ENCODE peak calls at places on chromosomes 1 and 21, in six cellular contexts. One of them, this sample, is unnamed.

GRCh38 chr1:96080925-96081324 is 640.7 kb upstream of the PTBP2 start:
- DNase-seq in activated CD4-positive, alpha-beta T cell treated with anti-CD3 and anti-CD28 coated beads, Interleukin-2, amount 50 U/mL, for 4 hours: no peak
- DNase-seq in GM18507: no peak
- DNase-seq in NCI-H345: no peak
- DNase-seq in stimulated activated CD8-positive, alpha-beta memory T cell treated with anti-CD3 and anti-CD28 coated beads, Interleukin-7, amount 100 ng/mL, for 24 hours: no peak
- DNase-seq in tibial nerve: no peak
- DNase-seq in this sample: no peak

GRCh38 chr1:8567146-8567545 is 249.2 kb downstream of the SLC45A1 start:
- DNase-seq in activated CD4-positive, alpha-beta T cell treated with anti-CD3 and anti-CD28 coated beads, Interleukin-2, amount 50 U/mL, for 4 hours: no peak
- DNase-seq in GM18507: no peak
- DNase-seq in NCI-H345: no peak
- DNase-seq in stimulated activated CD8-positive, alpha-beta memory T cell treated with anti-CD3 and anti-CD28 coated beads, Interleukin-7, amount 100 ng/mL, for 24 hours: no peak
- DNase-seq in tibial nerve: no peak
- DNase-seq in this sample: no peak

GRCh38 chr1:1006305-1007159 is 6.6 kb upstream of the HES4 start:
- DNase-seq in activated CD4-positive, alpha-beta T cell treated with anti-CD3 and anti-CD28 coated beads, Interleukin-2, amount 50 U/mL, for 4 hours: no peak
- DNase-seq in GM18507: no peak
- DNase-seq in NCI-H345: no peak
- DNase-seq in stimulated activated CD8-positive, alpha-beta memory T cell treated with anti-CD3 and anti-CD28 coated beads, Interleukin-7, amount 100 ng/mL, for 24 hours: no peak
- DNase-seq in tibial nerve: no peak
- DNase-seq in this sample: no peak

GRCh38 chr1:81733465-81733864 is 67.3 kb upstream of the ADGRL2 start:
- DNase-seq in activated CD4-positive, alpha-beta T cell treated with anti-CD3 and anti-CD28 coated beads, Interleukin-2, amount 50 U/mL, for 4 hours: no peak
- DNase-seq in GM18507: no peak
- DNase-seq in NCI-H345: no peak
- DNase-seq in stimulated activated CD8-positive, alpha-beta memory T cell treated with anti-CD3 and anti-CD28 coated beads, Interleukin-7, amount 100 ng/mL, for 24 hours: no peak
- DNase-seq in tibial nerve: no peak
- DNase-seq in this sample: no peak

GRCh38 chr1:151831605-151832004 is at the start of gene RORC:
- DNase-seq in activated CD4-positive, alpha-beta T cell treated with anti-CD3 and anti-CD28 coated beads, Interleukin-2, amount 50 U/mL, for 4 hours: no peak
- DNase-seq in GM18507: no peak
- DNase-seq in NCI-H345: no peak
- DNase-seq in stimulated activated CD8-positive, alpha-beta memory T cell treated with anti-CD3 and anti-CD28 coated beads, Interleukin-7, amount 100 ng/mL, for 24 hours: no peak
- DNase-seq in tibial nerve: no peak
- DNase-seq in this sample: no peak

GRCh38 chr1:19651141-19651737 is 7.1 kb downstream of the NBL1 start:
- DNase-seq in activated CD4-positive, alpha-beta T cell treated with anti-CD3 and anti-CD28 coated beads, Interleukin-2, amount 50 U/mL, for 4 hours: peak; percentile 42
- DNase-seq in GM18507: no peak
- DNase-seq in NCI-H345: peak; percentile 47
- DNase-seq in stimulated activated CD8-positive, alpha-beta memory T cell treated with anti-CD3 and anti-CD28 coated beads, Interleukin-7, amount 100 ng/mL, for 24 hours: no peak
- DNase-seq in tibial nerve: peak; percentile 55
- DNase-seq in this sample: peak; percentile 59

GRCh38 chr21:41136286-41136685 is 31.7 kb upstream of the BACE2 start:
- DNase-seq in activated CD4-positive, alpha-beta T cell treated with anti-CD3 and anti-CD28 coated beads, Interleukin-2, amount 50 U/mL, for 4 hours: no peak
- DNase-seq in GM18507: no peak
- DNase-seq in NCI-H345: no peak
- DNase-seq in stimulated activated CD8-positive, alpha-beta memory T cell treated with anti-CD3 and anti-CD28 coated beads, Interleukin-7, amount 100 ng/mL, for 24 hours: no peak
- DNase-seq in tibial nerve: no peak
- DNase-seq in this sample: no peak

GRCh38 chr1:158112994-158113758 is 67.5 kb upstream of the CD1D start:
- DNase-seq in activated CD4-positive, alpha-beta T cell treated with anti-CD3 and anti-CD28 coated beads, Interleukin-2, amount 50 U/mL, for 4 hours: peak; percentile 10
- DNase-seq in GM18507: no peak
- DNase-seq in NCI-H345: no peak
- DNase-seq in stimulated activated CD8-positive, alpha-beta memory T cell treated with anti-CD3 and anti-CD28 coated beads, Interleukin-7, amount 100 ng/mL, for 24 hours: no peak
- DNase-seq in tibial nerve: no peak
- DNase-seq in this sample: peak; percentile 35

GRCh38 chr1:235077571-235078479 is 50.8 kb downstream of the TOMM20 start:
- DNase-seq in activated CD4-positive, alpha-beta T cell treated with anti-CD3 and anti-CD28 coated beads, Interleukin-2, amount 50 U/mL, for 4 hours: no peak
- DNase-seq in GM18507: no peak
- DNase-seq in NCI-H345: no peak
- DNase-seq in stimulated activated CD8-positive, alpha-beta memory T cell treated with anti-CD3 and anti-CD28 coated beads, Interleukin-7, amount 100 ng/mL, for 24 hours: no peak
- DNase-seq in tibial nerve: no peak
- DNase-seq in this sample: peak; percentile 54

GRCh38 chr1:115170396-115170795 is 81.1 kb upstream of the TSPAN2 start:
- DNase-seq in activated CD4-positive, alpha-beta T cell treated with anti-CD3 and anti-CD28 coated beads, Interleukin-2, amount 50 U/mL, for 4 hours: no peak
- DNase-seq in GM18507: no peak
- DNase-seq in NCI-H345: no peak
- DNase-seq in stimulated activated CD8-positive, alpha-beta memory T cell treated with anti-CD3 and anti-CD28 coated beads, Interleukin-7, amount 100 ng/mL, for 24 hours: no peak
- DNase-seq in tibial nerve: no peak
- DNase-seq in this sample: no peak

GRCh38 chr1:98914547-98914946 is 90.1 kb downstream of the PLPPR5 start:
- DNase-seq in activated CD4-positive, alpha-beta T cell treated with anti-CD3 and anti-CD28 coated beads, Interleukin-2, amount 50 U/mL, for 4 hours: no peak
- DNase-seq in GM18507: no peak
- DNase-seq in NCI-H345: no peak
- DNase-seq in stimulated activated CD8-positive, alpha-beta memory T cell treated with anti-CD3 and anti-CD28 coated beads, Interleukin-7, amount 100 ng/mL, for 24 hours: no peak
- DNase-seq in tibial nerve: no peak
- DNase-seq in this sample: no peak

GRCh38 chr1:46489169-46489637 is 433 bp upstream of the DMBX1 start:
- DNase-seq in activated CD4-positive, alpha-beta T cell treated with anti-CD3 and anti-CD28 coated beads, Interleukin-2, amount 50 U/mL, for 4 hours: peak; percentile 53
- DNase-seq in GM18507: no peak
- DNase-seq in NCI-H345: peak; percentile 52
- DNase-seq in stimulated activated CD8-positive, alpha-beta memory T cell treated with anti-CD3 and anti-CD28 coated beads, Interleukin-7, amount 100 ng/mL, for 24 hours: no peak
- DNase-seq in tibial nerve: no peak
- DNase-seq in this sample: no peak

GRCh38 chr1:67285780-67286488 is 21.7 kb upstream of the IL12RB2 start:
- DNase-seq in activated CD4-positive, alpha-beta T cell treated with anti-CD3 and anti-CD28 coated beads, Interleukin-2, amount 50 U/mL, for 4 hours: no peak
- DNase-seq in GM18507: no peak
- DNase-seq in NCI-H345: no peak
- DNase-seq in stimulated activated CD8-positive, alpha-beta memory T cell treated with anti-CD3 and anti-CD28 coated beads, Interleukin-7, amount 100 ng/mL, for 24 hours: no peak
- DNase-seq in tibial nerve: no peak
- DNase-seq in this sample: no peak

GRCh38 chr1:17661546-17662157 is 93.5 kb upstream of the ACTL8 start:
- DNase-seq in activated CD4-positive, alpha-beta T cell treated with anti-CD3 and anti-CD28 coated beads, Interleukin-2, amount 50 U/mL, for 4 hours: peak; percentile 34
- DNase-seq in GM18507: peak; percentile 36
- DNase-seq in NCI-H345: peak; percentile 54
- DNase-seq in stimulated activated CD8-positive, alpha-beta memory T cell treated with anti-CD3 and anti-CD28 coated beads, Interleukin-7, amount 100 ng/mL, for 24 hours: peak; percentile 40
- DNase-seq in tibial nerve: peak; percentile 19
- DNase-seq in this sample: peak; percentile 72

GRCh38 chr1:229111703-229112319 is 159.1 kb upstream of the RAB4A start:
- DNase-seq in activated CD4-positive, alpha-beta T cell treated with anti-CD3 and anti-CD28 coated beads, Interleukin-2, amount 50 U/mL, for 4 hours: no peak
- DNase-seq in GM18507: no peak
- DNase-seq in NCI-H345: no peak
- DNase-seq in stimulated activated CD8-positive, alpha-beta memory T cell treated with anti-CD3 and anti-CD28 coated beads, Interleukin-7, amount 100 ng/mL, for 24 hours: no peak
- DNase-seq in tibial nerve: no peak
- DNase-seq in this sample: no peak

GRCh38 chr1:160354388-160354985 is 11.3 kb downstream of the NCSTN start:
- DNase-seq in activated CD4-positive, alpha-beta T cell treated with anti-CD3 and anti-CD28 coated beads, Interleukin-2, amount 50 U/mL, for 4 hours: no peak
- DNase-seq in GM18507: no peak
- DNase-seq in NCI-H345: no peak
- DNase-seq in stimulated activated CD8-positive, alpha-beta memory T cell treated with anti-CD3 and anti-CD28 coated beads, Interleukin-7, amount 100 ng/mL, for 24 hours: no peak
- DNase-seq in tibial nerve: no peak
- DNase-seq in this sample: peak; percentile 30

GRCh38 chr1:154329551-154330131 is 4.3 kb downstream of the ATP8B2 start:
- DNase-seq in activated CD4-positive, alpha-beta T cell treated with anti-CD3 and anti-CD28 coated beads, Interleukin-2, amount 50 U/mL, for 4 hours: no peak
- DNase-seq in GM18507: no peak
- DNase-seq in NCI-H345: no peak
- DNase-seq in stimulated activated CD8-positive, alpha-beta memory T cell treated with anti-CD3 and anti-CD28 coated beads, Interleukin-7, amount 100 ng/mL, for 24 hours: no peak
- DNase-seq in tibial nerve: no peak
- DNase-seq in this sample: peak; percentile 56

GRCh38 chr1:26897351-26897750 is 2.9 kb downstream of the GPATCH3 start:
- DNase-seq in activated CD4-positive, alpha-beta T cell treated with anti-CD3 and anti-CD28 coated beads, Interleukin-2, amount 50 U/mL, for 4 hours: no peak
- DNase-seq in GM18507: no peak
- DNase-seq in NCI-H345: no peak
- DNase-seq in stimulated activated CD8-positive, alpha-beta memory T cell treated with anti-CD3 and anti-CD28 coated beads, Interleukin-7, amount 100 ng/mL, for 24 hours: no peak
- DNase-seq in tibial nerve: no peak
- DNase-seq in this sample: no peak

GRCh38 chr1:56468472-56468871 is 110.9 kb downstream of the PLPP3 start:
- DNase-seq in activated CD4-positive, alpha-beta T cell treated with anti-CD3 and anti-CD28 coated beads, Interleukin-2, amount 50 U/mL, for 4 hours: no peak
- DNase-seq in GM18507: no peak
- DNase-seq in NCI-H345: no peak
- DNase-seq in stimulated activated CD8-positive, alpha-beta memory T cell treated with anti-CD3 and anti-CD28 coated beads, Interleukin-7, amount 100 ng/mL, for 24 hours: no peak
- DNase-seq in tibial nerve: no peak
- DNase-seq in this sample: no peak

GRCh38 chr1:62356257-62356835 is 37.1 kb upstream of the KANK4 start:
- DNase-seq in activated CD4-positive, alpha-beta T cell treated with anti-CD3 and anti-CD28 coated beads, Interleukin-2, amount 50 U/mL, for 4 hours: no peak
- DNase-seq in GM18507: no peak
- DNase-seq in NCI-H345: peak; percentile 17
- DNase-seq in stimulated activated CD8-positive, alpha-beta memory T cell treated with anti-CD3 and anti-CD28 coated beads, Interleukin-7, amount 100 ng/mL, for 24 hours: no peak
- DNase-seq in tibial nerve: no peak
- DNase-seq in this sample: no peak

GRCh38 chr1:183185941-183186490 is at the start of gene LAMC2:
- DNase-seq in activated CD4-positive, alpha-beta T cell treated with anti-CD3 and anti-CD28 coated beads, Interleukin-2, amount 50 U/mL, for 4 hours: no peak
- DNase-seq in GM18507: no peak
- DNase-seq in NCI-H345: peak; percentile 14
- DNase-seq in stimulated activated CD8-positive, alpha-beta memory T cell treated with anti-CD3 and anti-CD28 coated beads, Interleukin-7, amount 100 ng/mL, for 24 hours: no peak
- DNase-seq in tibial nerve: no peak
- DNase-seq in this sample: peak; percentile 29

GRCh38 chr1:201471772-201472171 is 2.8 kb upstream of the PHLDA3 start:
- DNase-seq in activated CD4-positive, alpha-beta T cell treated with anti-CD3 and anti-CD28 coated beads, Interleukin-2, amount 50 U/mL, for 4 hours: no peak
- DNase-seq in GM18507: no peak
- DNase-seq in NCI-H345: no peak
- DNase-seq in stimulated activated CD8-positive, alpha-beta memory T cell treated with anti-CD3 and anti-CD28 coated beads, Interleukin-7, amount 100 ng/mL, for 24 hours: no peak
- DNase-seq in tibial nerve: peak; percentile 69
- DNase-seq in this sample: no peak

GRCh38 chr1:172236958-172237357 is 183.5 kb upstream of the C1orf105 start:
- DNase-seq in activated CD4-positive, alpha-beta T cell treated with anti-CD3 and anti-CD28 coated beads, Interleukin-2, amount 50 U/mL, for 4 hours: no peak
- DNase-seq in GM18507: no peak
- DNase-seq in NCI-H345: no peak
- DNase-seq in stimulated activated CD8-positive, alpha-beta memory T cell treated with anti-CD3 and anti-CD28 coated beads, Interleukin-7, amount 100 ng/mL, for 24 hours: no peak
- DNase-seq in tibial nerve: no peak
- DNase-seq in this sample: no peak

GRCh38 chr1:242800521-242800920 is 276.0 kb upstream of the PLD5 start:
- DNase-seq in activated CD4-positive, alpha-beta T cell treated with anti-CD3 and anti-CD28 coated beads, Interleukin-2, amount 50 U/mL, for 4 hours: no peak
- DNase-seq in GM18507: no peak
- DNase-seq in NCI-H345: no peak
- DNase-seq in stimulated activated CD8-positive, alpha-beta memory T cell treated with anti-CD3 and anti-CD28 coated beads, Interleukin-7, amount 100 ng/mL, for 24 hours: no peak
- DNase-seq in tibial nerve: no peak
- DNase-seq in this sample: no peak

GRCh38 chr1:21220815-21221214 is 44.1 kb upstream of the EIF4G3 start:
- DNase-seq in activated CD4-positive, alpha-beta T cell treated with anti-CD3 and anti-CD28 coated beads, Interleukin-2, amount 50 U/mL, for 4 hours: no peak
- DNase-seq in GM18507: no peak
- DNase-seq in NCI-H345: peak; percentile 21
- DNase-seq in stimulated activated CD8-positive, alpha-beta memory T cell treated with anti-CD3 and anti-CD28 coated beads, Interleukin-7, amount 100 ng/mL, for 24 hours: no peak
- DNase-seq in tibial nerve: no peak
- DNase-seq in this sample: no peak